ENCODE peak calls at places on chromosome 4, in six cellular contexts. R is transverse colon; Q is ascending aorta; F is naive thymus-derived CD8-positive, alpha-beta T cell; Y is stimulated activated CD8-positive, alpha-beta memory T cell treated with anti-CD3 and anti-CD28 coated beads, Interleukin-7, amount 100 ng/mL, for 1 hour; Z is stimulated activated CD4-positive, alpha-beta T cell treated with anti-CD3 and anti-CD28 coated beads, Interleukin-1b, Interleukin-23, amount 100 ng/mL, for 24 hours. G is an unnamed sample.

GRCh38 chr4:4633431-4633830 is 91.6 kb upstream of the STX18 start:
- DNase-seq in R (no peak), Q (no peak), F (no peak), Y (no peak), Z (no peak), G (no peak)

GRCh38 chr4:81135501-81135900 is 79.5 kb downstream of the PRKG2 start:
- DNase-seq in R (no peak), Q (no peak), F (no peak), Y (no peak), Z (no peak), G (no peak)

GRCh38 chr4:155967098-155967497 is 13.4 kb upstream of the CTSO start:
- DNase-seq in R (no peak), Q (no peak), F (no peak), Y (no peak), Z (no peak), G (no peak)

GRCh38 chr4:7252051-7252450 is 59.7 kb downstream of the SORCS2 start:
- DNase-seq in R (no peak), Q (no peak), F (no peak), Y (no peak), Z (no peak), G (no peak)

GRCh38 chr4:127479031-127479622 is 153.6 kb upstream of the INTU start:
- DNase-seq in R (no peak), Q (no peak), F (no peak), Y (no peak), Z (no peak), G (no peak)

GRCh38 chr4:148216321-148216720 is 225.9 kb downstream of the NR3C2 start:
- DNase-seq in R (no peak), Q (no peak), F (no peak), Y (no peak), Z (no peak), G (no peak)

GRCh38 chr4:123939621-123940020 is 543.0 kb downstream of the SPRY1 start:
- DNase-seq in R (no peak), Q (no peak), F (no peak), Y (no peak), Z (no peak), G (no peak)

GRCh38 chr4:106056914-106057313 is 161.6 kb downstream of the NPNT start:
- DNase-seq in R (no peak), Q (no peak), F (no peak), Y (no peak), Z (no peak), G (no peak)

GRCh38 chr4:174324246-174324645 is 40.5 kb downstream of the CEP44 start:
- DNase-seq in R (no peak), Q (no peak), F (no peak), Y (no peak), Z (no peak), G (no peak)

GRCh38 chr4:94722748-94723147 is 35.0 kb upstream of the BMPR1B start:
- DNase-seq in R (no peak), Q (no peak), F (no peak), Y (no peak), Z (no peak), G (no peak)

GRCh38 chr4:19213388-19213787 is 1038.3 kb upstream of the SLIT2 start:
- DNase-seq in R (no peak), Q (no peak), F (no peak), Y (no peak), Z (no peak), G (no peak)

GRCh38 chr4:152938237-152938969 is 2.3 kb downstream of the FHDC1 start:
- DNase-seq in R (peak), Q (no peak), F (no peak), Y (no peak), Z (no peak), G (no peak)

GRCh38 chr4:38565271-38566199 is 98.5 kb upstream of the KLF3 start:
- DNase-seq in R (peak), Q (no peak), F (no peak), Y (no peak), Z (no peak), G (no peak)

GRCh38 chr4:166432125-166432524 is 559.1 kb downstream of the TLL1 start:
- DNase-seq in R (no peak), Q (no peak), F (no peak), Y (no peak), Z (no peak), G (no peak)

GRCh38 chr4:150462743-150463142 is 119.2 kb upstream of the MAB21L2 start:
- DNase-seq in R (no peak), Q (no peak), F (no peak), Y (no peak), Z (no peak), G (no peak)

GRCh38 chr4:3765271-3766206 is 646 bp upstream of the ADRA2C start:
- DNase-seq in R (no peak), Q (peak), F (no peak), Y (no peak), Z (no peak), G (no peak)

GRCh38 chr4:53365121-53365485 is 758 bp downstream of the SCFD2 start:
- DNase-seq in R (no peak), Q (no peak), F (no peak), Y (no peak), Z (no peak), G (no peak)

GRCh38 chr4:135277116-135277979 is 1075.8 kb upstream of the PABPC4L start:
- DNase-seq in R (no peak), Q (no peak), F (no peak), Y (no peak), Z (no peak), G (no peak)

GRCh38 chr4:119733431-119733830 is 104.8 kb upstream of the PDE5A start:
- DNase-seq in R (no peak), Q (no peak), F (no peak), Y (no peak), Z (no peak), G (no peak)

GRCh38 chr4:139922625-139923024 is 231.4 kb downstream of the MAML3 start:
- DNase-seq in R (no peak), Q (no peak), F (no peak), Y (no peak), Z (no peak), G (peak)

GRCh38 chr4:6887591-6888371 is 21.8 kb upstream of the TBC1D14 start:
- DNase-seq in R (peak), Q (peak), F (no peak), Y (no peak), Z (no peak), G (no peak)

GRCh38 chr4:158314756-158315487 is 104.6 kb downstream of the TMEM144 start:
- DNase-seq in R (no peak), Q (no peak), F (no peak), Y (no peak), Z (no peak), G (no peak)

GRCh38 chr4:26763063-26763462 is 97.6 kb upstream of the STIM2 start:
- DNase-seq in R (no peak), Q (no peak), F (no peak), Y (no peak), Z (no peak), G (no peak)

GRCh38 chr4:113587640-113588275 is 173.8 kb downstream of the CAMK2D start:
- DNase-seq in R (no peak), Q (no peak), F (no peak), Y (no peak), Z (no peak), G (no peak)

GRCh38 chr4:54961357-54961975 is 163.9 kb downstream of the KDR start:
- DNase-seq in R (no peak), Q (no peak), F (no peak), Y (no peak), Z (no peak), G (no peak)

GRCh38 chr4:177239475-177239874 is 70.2 kb upstream of the NEIL3 start:
- DNase-seq in R (no peak), Q (no peak), F (no peak), Y (no peak), Z (no peak), G (no peak)

GRCh38 chr4:18645356-18645755 is 623.8 kb upstream of the LCORL start:
- DNase-seq in R (no peak), Q (no peak), F (no peak), Y (no peak), Z (no peak), G (no peak)

GRCh38 chr4:68905598-68906237 is 45.9 kb downstream of the UGT2A3 start:
- DNase-seq in R (no peak), Q (no peak), F (no peak), Y (no peak), Z (no peak), G (no peak)

GRCh38 chr4:30840571-30840970 is 120.4 kb downstream of the PCDH7 start:
- DNase-seq in R (no peak), Q (no peak), F (no peak), Y (no peak), Z (no peak), G (no peak)

GRCh38 chr4:155208258-155209054 is at the start of gene NPY2R:
- DNase-seq in R (peak), Q (no peak), F (no peak), Y (no peak), Z (no peak), G (no peak)

GRCh38 chr4:79917246-79917645 is 155.8 kb downstream of the ANTXR2 start:
- DNase-seq in R (peak), Q (no peak), F (peak), Y (peak), Z (peak), G (no peak)

GRCh38 chr4:145293658-145294057 is 113.3 kb upstream of the OTUD4 start:
- DNase-seq in R (no peak), Q (no peak), F (no peak), Y (no peak), Z (no peak), G (no peak)

GRCh38 chr4:2361366-2362285 is 56.8 kb downstream of the ZFYVE28 start:
- DNase-seq in R (no peak), Q (peak), F (no peak), Y (no peak), Z (no peak), G (no peak)

GRCh38 chr4:1759170-1759817 is 33.8 kb upstream of the FGFR3 start:
- DNase-seq in R (no peak), Q (no peak), F (no peak), Y (no peak), Z (no peak), G (no peak)

GRCh38 chr4:1207157-1207470 is 34.7 kb upstream of the SPON2 start:
- DNase-seq in R (no peak), Q (peak), F (no peak), Y (no peak), Z (no peak), G (no peak)

GRCh38 chr4:23322732-23323131 is 567.1 kb downstream of the PPARGC1A start:
- DNase-seq in R (no peak), Q (no peak), F (no peak), Y (no peak), Z (no peak), G (no peak)

GRCh38 chr4:137509855-137510282 is 22.4 kb downstream of the PCDH18 start:
- DNase-seq in R (no peak), Q (no peak), F (no peak), Y (no peak), Z (no peak), G (no peak)

GRCh38 chr4:38381788-38382187 is 282.2 kb upstream of the KLF3 start:
- DNase-seq in R (no peak), Q (no peak), F (no peak), Y (no peak), Z (no peak), G (peak)

GRCh38 chr4:181860668-181861067 is 382.5 kb upstream of the TENM3 start:
- DNase-seq in R (no peak), Q (no peak), F (no peak), Y (no peak), Z (no peak), G (no peak)

G was measured in esophagus muscularis mucosa.